ENCODE peak calls at places on chromosome 20, in four cellular contexts. S is heart left ventricle, W is tibial nerve, Q is H9. K is an unnamed sample.
A peak's percentile ranks its signal among the peaks of the same experiment; 100 is the strongest.

GRCh38 chr20:24743641-24744040 is 205.4 kb upstream of the CST7 start:
- DNase-seq in S (no peak), W (no peak), Q (peak; percentile 25), K (no peak)

GRCh38 chr20:39784693-39785092 is 822.5 kb downstream of the DHX35 start:
- DNase-seq in S (no peak), W (no peak), Q (no peak), K (no peak)

GRCh38 chr20:46970937-46971630 is 76.4 kb downstream of the EYA2 start:
- DNase-seq in S (no peak), W (no peak), Q (peak; percentile 87), K (peak; percentile 71)

GRCh38 chr20:47489448-47489872 is 12.2 kb upstream of the NCOA3 start:
- DNase-seq in S (peak; percentile 42), W (no peak), Q (no peak), K (no peak)

GRCh38 chr20:35568645-35569044 is 26.8 kb downstream of the ERGIC3 start:
- DNase-seq in S (no peak), W (no peak), Q (peak; percentile 69), K (peak; percentile 62)

GRCh38 chr20:24677626-24678328 is 208.3 kb downstream of the SYNDIG1 start:
- DNase-seq in S (no peak), W (no peak), Q (no peak), K (no peak)

GRCh38 chr20:801678-802077 is 31.8 kb upstream of the FAM110A start:
- DNase-seq in S (no peak), W (no peak), Q (no peak), K (no peak)

GRCh38 chr20:62066339-62066982 is 780 bp upstream of the TAF4 start:
- DNase-seq in S (peak; percentile 61), W (peak; percentile 17), Q (peak; percentile 73), K (peak; percentile 77)

GRCh38 chr20:17594443-17594842 is 24.6 kb downstream of the DSTN start:
- DNase-seq in S (no peak), W (no peak), Q (no peak), K (peak; percentile 37)

GRCh38 chr20:56778765-56779195 is 149.7 kb downstream of the TFAP2C start:
- DNase-seq in S (peak; percentile 32), W (no peak), Q (peak; percentile 45), K (peak; percentile 29)

GRCh38 chr20:730005-730404 is 38.3 kb downstream of the SLC52A3 start:
- DNase-seq in S (no peak), W (no peak), Q (no peak), K (no peak)

K was measured in Calu3.